ENCODE peak calls at places on chromosomes 1 and 21, in four cellular contexts. One of them, this sample, is unnamed.

GRCh38 chr1:185050823-185051451 is 5.6 kb downstream of the RNF2 start:
- DNase-seq in endothelial cell of umbilical vein: no peak
- DNase-seq in K562: no peak
- DNase-seq in H1: no peak
- DNase-seq in this sample: no peak

GRCh38 chr21:25424045-25424444 is 183.2 kb downstream of the MRPL39 start:
- DNase-seq in endothelial cell of umbilical vein: no peak
- DNase-seq in K562: no peak
- DNase-seq in H1: no peak
- DNase-seq in this sample: no peak

GRCh38 chr1:57089855-57090254 is 124.0 kb upstream of the C8B start:
- DNase-seq in endothelial cell of umbilical vein: no peak
- DNase-seq in K562: no peak
- DNase-seq in H1: no peak
- DNase-seq in this sample: no peak

GRCh38 chr1:3522564-3523270 is 68.3 kb downstream of the ARHGEF16 start:
- DNase-seq in endothelial cell of umbilical vein: no peak
- DNase-seq in K562: no peak
- DNase-seq in H1: no peak
- DNase-seq in this sample: no peak

GRCh38 chr21:15857740-15858139 is 128.0 kb downstream of the USP25 start:
- DNase-seq in endothelial cell of umbilical vein: peak; percentile 42
- DNase-seq in K562: no peak
- DNase-seq in H1: no peak
- DNase-seq in this sample: no peak

GRCh38 chr1:244041475-244042100 is 9.5 kb upstream of the ZBTB18 start:
- DNase-seq in endothelial cell of umbilical vein: no peak
- DNase-seq in K562: no peak
- DNase-seq in H1: no peak
- DNase-seq in this sample: no peak

GRCh38 chr1:78887459-78887858 is 119.1 kb downstream of the ADGRL4 start:
- DNase-seq in endothelial cell of umbilical vein: no peak
- DNase-seq in K562: no peak
- DNase-seq in H1: no peak
- DNase-seq in this sample: no peak

GRCh38 chr1:26474824-26475223 is 2.6 kb downstream of the HMGN2 start:
- DNase-seq in endothelial cell of umbilical vein: no peak
- DNase-seq in K562: no peak
- DNase-seq in H1: no peak
- DNase-seq in this sample: peak; percentile 20

GRCh38 chr1:177847843-177848242 is 122.0 kb downstream of the SEC16B start:
- DNase-seq in endothelial cell of umbilical vein: no peak
- DNase-seq in K562: no peak
- DNase-seq in H1: no peak
- DNase-seq in this sample: no peak

DNA sequence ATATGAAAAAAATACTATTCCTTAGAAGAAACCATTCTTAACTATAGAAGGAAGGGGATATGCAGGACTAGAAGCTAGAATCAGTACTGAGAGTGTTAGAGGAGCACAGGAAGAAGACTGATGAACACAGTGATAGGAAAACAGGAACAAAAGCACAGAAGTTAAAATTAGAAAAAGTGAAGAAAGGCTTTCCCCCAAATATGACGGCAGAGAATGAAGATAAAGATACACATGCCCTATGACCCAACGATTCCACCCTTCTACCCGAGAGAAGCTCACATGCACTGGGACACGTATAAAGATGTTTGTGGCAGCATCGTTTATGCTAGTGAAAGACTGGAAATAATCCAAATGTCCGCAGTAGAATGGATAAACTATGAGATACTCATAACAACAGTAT is 74.2 kb downstream of the DTL start:
- DNase-seq in endothelial cell of umbilical vein: no peak
- DNase-seq in K562: no peak
- DNase-seq in H1: no peak
- DNase-seq in this sample: no peak
- TF ChIP-seq JUN in endothelial cell of umbilical vein: no peak
- TF ChIP-seq JUN in K562: no peak
- TF ChIP-seq JUN in H1: no peak
- TF ChIP-seq JUN in this sample: no peak

GRCh38 chr1:22774483-22775182 is 64.0 kb downstream of the EPHB2 start:
- DNase-seq in endothelial cell of umbilical vein: no peak
- DNase-seq in K562: no peak
- DNase-seq in H1: no peak
- DNase-seq in this sample: no peak
- H4K20me1 ChIP-seq in endothelial cell of umbilical vein: no peaks in the 10 kb centered on the region
- H4K20me1 ChIP-seq in K562: peaks cover 15% of the 10 kb centered on the region
- H4K20me1 ChIP-seq in H1: no peaks in the 10 kb centered on the region
- H4K20me1 ChIP-seq in this sample: no peaks in the 10 kb centered on the region

GRCh38 chr1:223840254-223840653 is 5.5 kb downstream of the TP53BP2 start:
- DNase-seq in endothelial cell of umbilical vein: no peak
- DNase-seq in K562: no peak
- DNase-seq in H1: no peak
- DNase-seq in this sample: no peak
- TF ChIP-seq JUN in endothelial cell of umbilical vein: no peak
- TF ChIP-seq JUN in K562: no peak
- TF ChIP-seq JUN in H1: no peak
- TF ChIP-seq JUN in this sample: no peak

DNA sequence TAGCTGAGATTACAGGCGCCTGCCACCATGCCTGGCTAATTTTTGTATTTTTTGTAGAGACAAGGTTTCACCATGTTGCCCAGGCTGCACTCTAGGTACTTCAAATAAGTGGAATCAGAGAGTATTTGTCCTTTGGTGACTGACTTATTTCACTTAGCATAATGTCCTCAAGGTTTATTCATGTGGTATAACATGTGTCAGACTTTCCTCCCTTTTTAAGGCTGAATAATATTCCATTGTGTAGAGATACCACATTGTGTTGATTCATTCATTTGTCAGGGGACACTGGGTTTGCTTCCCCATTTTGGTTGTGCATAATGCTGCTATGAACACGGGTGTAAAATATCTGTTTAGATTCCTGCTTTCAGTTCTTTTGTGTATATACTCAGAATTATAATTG is 34.9 kb downstream of the IL6R start:
- DNase-seq in endothelial cell of umbilical vein: no peak
- DNase-seq in K562: no peak
- DNase-seq in H1: no peak
- DNase-seq in this sample: no peak
- H4K20me1 ChIP-seq in endothelial cell of umbilical vein: no peaks in the 10 kb centered on the region
- H4K20me1 ChIP-seq in K562: peaks cover 3% of the 10 kb centered on the region
- H4K20me1 ChIP-seq in H1: no peaks in the 10 kb centered on the region
- H4K20me1 ChIP-seq in this sample: no peaks in the 10 kb centered on the region